ENCODE peak calls at places on chromosomes 5 and 9, in nine cellular contexts. K is Calu3; D is hippocampal formation; R is anterior cingulate cortex; I is H9; B is transverse colon; V is HEK293T; P is stimulated activated CD8-positive, alpha-beta memory T cell treated with anti-CD3 and anti-CD28 coated beads, Interleukin-7, amount 100 ng/mL, for 1 hour; C is lung. Y is an unnamed sample.

GRCh38 chr5:147892696-147893296 is 13.5 kb downstream of the C5orf46 start:
- DNase-seq in V (no peak), P (no peak), D (no peak), I (peak), K (peak), R (no peak), B (peak), C (peak), Y (peak)

GRCh38 chr5:128199611-128200010 is 116.0 kb downstream of the SLC12A2 start:
- DNase-seq in C (no peak), K (no peak), R (no peak), P (no peak), B (no peak), V (no peak), D (no peak), I (no peak), Y (no peak)

GRCh38 chr9:110555971-110556370 is 23.6 kb downstream of the SVEP1 start:
- DNase-seq in B (peak), C (peak), P (no peak), R (no peak), V (no peak), I (no peak), K (no peak), D (no peak), Y (no peak)

GRCh38 chr5:15933481-15934207 is 245.9 kb downstream of the MARCHF11 start:
- DNase-seq in I (no peak), K (no peak), P (no peak), R (no peak), C (no peak), V (no peak), D (no peak), B (no peak), Y (no peak)

GRCh38 chr9:33044162-33044673 is 19.1 kb downstream of the DNAJA1 start:
- DNase-seq in V (no peak), K (peak), B (peak), R (peak), D (peak), P (no peak), I (peak), C (peak), Y (peak)

GRCh38 chr9:126515001-126515872 is 98.5 kb upstream of the LMX1B start:
- DNase-seq in K (no peak), D (no peak), I (no peak), R (no peak), V (no peak), C (no peak), B (no peak), P (no peak), Y (no peak)

GRCh38 chr5:172078726-172079345 is 72.4 kb upstream of the FBXW11 start:
- DNase-seq in P (no peak), D (peak), K (no peak), B (no peak), R (no peak), I (no peak), C (peak), V (no peak), Y (no peak)

GRCh38 chr5:87127426-87127825 is 140.3 kb upstream of the RASA1 start:
- DNase-seq in V (no peak), R (no peak), C (no peak), P (no peak), D (no peak), B (no peak), K (no peak), I (no peak), Y (no peak)

GRCh38 chr9:133199648-133200321 is 9.3 kb downstream of the OBP2B start:
- DNase-seq in D (no peak), P (no peak), R (no peak), V (no peak), K (no peak), I (peak), C (no peak), B (peak), Y (peak)

GRCh38 chr5:128213833-128214232 is 130.3 kb downstream of the SLC12A2 start:
- DNase-seq in D (no peak), K (no peak), P (no peak), R (no peak), I (no peak), V (no peak), B (no peak), C (no peak), Y (no peak)

GRCh38 chr5:172481011-172481410 is 26.7 kb upstream of the SH3PXD2B start:
- DNase-seq in V (no peak), K (no peak), P (no peak), B (no peak), I (no peak), C (no peak), D (no peak), R (no peak), Y (no peak)